ENCODE peak calls at places on chromosomes 5 and 9, in seven cellular contexts. T, R, V, K, B, E and U are unnamed samples.

GRCh38 chr9:110030632-110031031 is 177.3 kb downstream of the C9orf152 start:
- DNase-seq in T (peak; percentile 66), R (no peak), V (no peak), K (no peak), B (no peak), E (no peak), U (no peak)

GRCh38 chr5:132557425-132557805 is 638 bp downstream of the RAD50 start:
- DNase-seq in T (peak; percentile 29), R (peak; percentile 36), V (peak; percentile 56), K (peak; percentile 24), B (peak; percentile 46), E (peak; percentile 79), U (no peak)

GRCh38 chr5:36029914-36030313 is 36.8 kb downstream of the UGT3A2 start:
- DNase-seq in T (no peak), R (no peak), V (no peak), K (no peak), B (no peak), E (no peak), U (no peak)

GRCh38 chr9:33510264-33511183 is 13.5 kb upstream of the ANKRD18B start:
- DNase-seq in T (peak; percentile 62), R (peak; percentile 76), V (peak; percentile 76), K (no peak), B (peak; percentile 65), E (peak; percentile 82), U (peak; percentile 88)

GRCh38 chr9:91164724-91165520 is 196.8 kb downstream of the AUH start:
- DNase-seq in T (peak; percentile 100), R (peak; percentile 27), V (no peak), K (peak; percentile 92), B (no peak), E (peak; percentile 96), U (peak; percentile 92)

GRCh38 chr9:88173378-88173999 is 35.2 kb upstream of the SPATA31C2 start:
- DNase-seq in T (peak; percentile 73), R (peak; percentile 82), V (peak; percentile 74), K (peak; percentile 29), B (peak; percentile 76), E (peak; percentile 88), U (no peak)

GRCh38 chr9:19788152-19788551 is 685 bp downstream of the SLC24A2 start:
- DNase-seq in T (no peak), R (no peak), V (peak; percentile 83), K (no peak), B (peak; percentile 86), E (no peak), U (no peak)

GRCh38 chr9:4386819-4387218 is 87.0 kb upstream of the GLIS3 start:
- DNase-seq in T (no peak), R (no peak), V (peak; percentile 18), K (no peak), B (no peak), E (no peak), U (no peak)

GRCh38 chr9:82939451-82939850 is 123.5 kb downstream of the RASEF start:
- DNase-seq in T (no peak), R (no peak), V (no peak), K (no peak), B (no peak), E (no peak), U (no peak)

GRCh38 chr5:103224894-103225246 is 33.7 kb upstream of the MACIR start:
- DNase-seq in T (no peak), R (no peak), V (no peak), K (no peak), B (no peak), E (no peak), U (no peak)

GRCh38 chr5:40568548-40568947 is 111.2 kb upstream of the PTGER4 start:
- DNase-seq in T (no peak), R (no peak), V (no peak), K (no peak), B (no peak), E (no peak), U (no peak)

GRCh38 chr5:173969167-173970049 is 19.6 kb upstream of the C5orf47 start:
- DNase-seq in T (peak; percentile 88), R (no peak), V (peak; percentile 36), K (no peak), B (peak; percentile 60), E (no peak), U (no peak)

GRCh38 chr9:130539473-130540223 is 39.7 kb upstream of the FUBP3 start:
- DNase-seq in T (peak; percentile 54), R (no peak), V (no peak), K (no peak), B (no peak), E (no peak), U (no peak)